ENCODE peak calls at places on chromosomes 5 and 9, in nine cellular contexts. A is tibial artery; T is Calu3; P is lower lobe of right lung; O is HEK293T; F is activated CD8-positive, alpha-beta memory T cell treated with anti-CD3 and anti-CD28 coated beads, Interleukin-2, amount 10 ng/mL, durations not matched to agents 7 days and 5 days; U is type B pancreatic cell; I is cardiac fibroblast; X is hepatocyte. M is an unnamed sample.

GRCh38 chr5:78404682-78405293 is 44.4 kb downstream of the SCAMP1 start:
- DNase-seq in A (no peak), T (no peak), P (no peak), O (no peak), F (no peak), U (no peak), I (no peak), X (no peak), M (no peak)

GRCh38 chr5:39076757-39077475 is 2.7 kb upstream of the RICTOR start:
- DNase-seq in A (no peak), T (no peak), P (no peak), O (no peak), F (no peak), U (no peak), I (peak), X (no peak), M (no peak)

GRCh38 chr9:90546200-90546599 is 96.4 kb downstream of the DIRAS2 start:
- DNase-seq in A (no peak), T (peak), P (no peak), O (peak), F (no peak), U (no peak), I (peak), X (peak), M (no peak)

GRCh38 chr9:129720865-129721545 is 31.8 kb downstream of the PTGES start:
- DNase-seq in A (no peak), T (no peak), P (no peak), O (no peak), F (no peak), U (no peak), I (no peak), X (no peak), M (no peak)

GRCh38 chr9:130548103-130548502 is 31.3 kb upstream of the FUBP3 start:
- DNase-seq in A (no peak), T (no peak), P (no peak), O (no peak), F (no peak), U (no peak), I (no peak), X (no peak), M (peak)

GRCh38 chr5:15943487-15943886 is 236.1 kb downstream of the MARCHF11 start:
- DNase-seq in A (no peak), T (no peak), P (no peak), O (no peak), F (no peak), U (no peak), I (peak), X (no peak), M (no peak)

GRCh38 chr5:142853682-142854081 is 83.5 kb downstream of the ARHGAP26 start:
- DNase-seq in A (no peak), T (no peak), P (no peak), O (no peak), F (no peak), U (no peak), I (peak), X (no peak), M (no peak)

GRCh38 chr9:93143830-93144530 is 9.9 kb upstream of the NINJ1 start:
- DNase-seq in A (no peak), T (no peak), P (no peak), O (no peak), F (peak), U (no peak), I (no peak), X (no peak), M (no peak)

GRCh38 chr5:121746763-121747162 is 104.9 kb upstream of the FTMT start:
- DNase-seq in A (no peak), T (no peak), P (no peak), O (no peak), F (no peak), U (no peak), I (no peak), X (no peak), M (no peak)

GRCh38 chr9:134266418-134266817 is 59.8 kb upstream of the RXRA start:
- DNase-seq in A (no peak), T (no peak), P (no peak), O (no peak), F (no peak), U (no peak), I (no peak), X (no peak), M (no peak)

GRCh38 chr5:137122075-137122474 is 377.1 kb downstream of the SPOCK1 start:
- DNase-seq in A (no peak), T (no peak), P (no peak), O (no peak), F (no peak), U (no peak), I (peak), X (peak), M (no peak)

GRCh38 chr5:56746553-56746952 is 68.8 kb upstream of the MAP3K1 start:
- DNase-seq in A (no peak), T (no peak), P (no peak), O (no peak), F (no peak), U (no peak), I (no peak), X (no peak), M (no peak)

GRCh38 chr5:51484326-51484725 is 101.1 kb downstream of the ISL1 start:
- DNase-seq in A (no peak), T (no peak), P (no peak), O (no peak), F (no peak), U (no peak), I (peak), X (no peak), M (no peak)

GRCh38 chr5:124706729-124707361 is 39.6 kb downstream of the ZNF608 start:
- DNase-seq in A (no peak), T (no peak), P (peak), O (peak), F (no peak), U (peak), I (peak), X (peak), M (no peak)

GRCh38 chr9:78559449-78559885 is 262.5 kb downstream of the PSAT1 start:
- DNase-seq in A (no peak), T (no peak), P (no peak), O (no peak), F (no peak), U (no peak), I (peak), X (no peak), M (no peak)